ENCODE peak calls at places on chromosome 18, in seven cellular contexts. O is mesenchymal stem cell, U is neuronal stem cell, I is H9, R is IMR-90, S is trophoblast cell, C is H1. X is an unnamed sample.

GRCh38 chr18:23888880-23889279 is 125.7 kb upstream of the TTC39C start:
- DNase-seq in U (no peak), C (no peak), R (no peak), O (no peak), I (no peak), S (no peak), X (no peak)

GRCh38 chr18:32483002-32483401 is 12.3 kb upstream of the GAREM1 start:
- DNase-seq in U (no peak), C (no peak), O (no peak), S (no peak), I (no peak), R (no peak), X (no peak)

GRCh38 chr18:57806891-57807280 is 3.8 kb upstream of the ATP8B1 start:
- DNase-seq in C (no peak), S (no peak), I (no peak), O (peak; percentile 59), U (no peak), R (peak; percentile 89), X (no peak)

GRCh38 chr18:35818353-35818667 is 154.2 kb upstream of the RMP24 start:
- DNase-seq in U (no peak), S (no peak), I (no peak), O (no peak), C (no peak), R (no peak), X (no peak)

GRCh38 chr18:43276471-43276870 is 819 bp downstream of the SYT4 start:
- DNase-seq in C (no peak), O (no peak), R (no peak), S (no peak), I (no peak), U (no peak), X (no peak)

GRCh38 chr18:24875286-24875685 is 414.8 kb downstream of the HRH4 start:
- DNase-seq in O (no peak), C (no peak), U (no peak), I (no peak), R (no peak), S (no peak), X (peak; percentile 6)

GRCh38 chr18:27763341-27763740 is 413.6 kb downstream of the CDH2 start:
- DNase-seq in I (no peak), R (no peak), C (no peak), U (no peak), S (no peak), O (no peak), X (no peak)

GRCh38 chr18:34114996-34115395 is 109.7 kb downstream of the NOL4 start:
- DNase-seq in U (no peak), O (peak; percentile 12), S (no peak), I (peak; percentile 28), C (no peak), R (no peak), X (peak; percentile 66)

GRCh38 chr18:46373787-46374186 is 269.6 kb downstream of the HAUS1 start:
- DNase-seq in I (no peak), O (no peak), C (no peak), R (no peak), S (no peak), U (no peak), X (no peak)

GRCh38 chr18:77067315-77068061 is 65.1 kb downstream of the MBP start:
- DNase-seq in O (peak; percentile 98), C (no peak), I (no peak), S (peak; percentile 72), R (peak; percentile 96), U (no peak), X (peak; percentile 60)

GRCh38 chr18:7683753-7684152 is 116.6 kb downstream of the PTPRM start:
- DNase-seq in C (peak; percentile 38), O (no peak), R (no peak), U (no peak), I (peak; percentile 69), S (no peak), X (peak; percentile 92)

GRCh38 chr18:38801640-38802039 is 1236.0 kb upstream of the CELF4 start:
- DNase-seq in R (no peak), I (peak; percentile 47), S (no peak), U (no peak), O (no peak), C (no peak), X (peak; percentile 86)

GRCh38 chr18:25678226-25678625 is 326.3 kb upstream of the ZNF521 start:
- DNase-seq in O (no peak), U (no peak), C (no peak), R (no peak), I (no peak), S (no peak), X (no peak)

GRCh38 chr18:64017870-64018269 is 48.0 kb downstream of the SERPINB8 start:
- DNase-seq in C (no peak), O (peak; percentile 25), S (peak; percentile 64), U (peak; percentile 23), R (peak; percentile 13), I (no peak), X (peak; percentile 42)

GRCh38 chr18:45723921-45724320 is at the start of gene SLC14A1:
- DNase-seq in R (no peak), S (no peak), O (no peak), C (no peak), U (no peak), I (no peak), X (no peak)

GRCh38 chr18:31041346-31042067 is 1.0 kb downstream of the DSC3 start:
- DNase-seq in R (no peak), S (peak; percentile 47), C (no peak), I (peak; percentile 48), O (peak; percentile 40), U (peak; percentile 27), X (peak; percentile 43)

GRCh38 chr18:63085611-63086010 is 234.0 kb downstream of the BCL2 start:
- DNase-seq in O (no peak), S (no peak), I (no peak), C (no peak), U (no peak), R (no peak), X (no peak)

GRCh38 chr18:78623142-78623541 is 356.5 kb upstream of the SALL3 start:
- DNase-seq in R (no peak), I (no peak), U (no peak), S (no peak), C (no peak), O (no peak), X (no peak)

GRCh38 chr18:24809173-24809955 is 348.9 kb downstream of the HRH4 start:
- DNase-seq in R (no peak), U (no peak), I (no peak), C (no peak), S (no peak), O (no peak), X (peak; percentile 34)

GRCh38 chr18:22932885-22933205 is 283 bp upstream of the RBBP8 start:
- DNase-seq in C (no peak), U (no peak), O (no peak), R (no peak), I (no peak), S (peak; percentile 30), X (no peak)

GRCh38 chr18:30766053-30766452 is 276.5 kb downstream of the DSC3 start:
- DNase-seq in I (no peak), U (no peak), R (no peak), O (no peak), C (no peak), S (no peak), X (no peak)

GRCh38 chr18:54241483-54241882 is 17.0 kb upstream of the MBD2 start:
- DNase-seq in O (no peak), U (no peak), C (no peak), R (no peak), I (no peak), S (no peak), X (no peak)

GRCh38 chr18:54242327-54242726 is 17.9 kb upstream of the MBD2 start:
- DNase-seq in S (no peak), R (no peak), C (no peak), U (no peak), I (no peak), O (no peak), X (no peak)

GRCh38 chr18:54239091-54239490 is 14.6 kb upstream of the MBD2 start:
- DNase-seq in R (no peak), O (no peak), U (no peak), I (no peak), C (no peak), S (peak; percentile 88), X (no peak)

GRCh38 chr18:54238181-54238936 is 13.9 kb upstream of the MBD2 start:
- DNase-seq in O (no peak), U (no peak), R (no peak), I (no peak), S (no peak), C (no peak), X (no peak)

GRCh38 chr18:54240629-54241107 is 16.2 kb upstream of the MBD2 start:
- DNase-seq in U (no peak), S (no peak), R (no peak), C (no peak), O (no peak), I (no peak), X (no peak)
- H3K23ac ChIP-seq in U (peak overlapping the region; percentile 34), S (no peak overlapping the region), R (no peak overlapping the region), C (no peak overlapping the region), O (no peak overlapping the region), I (no peak overlapping the region), X (no peak overlapping the region)

DNA sequence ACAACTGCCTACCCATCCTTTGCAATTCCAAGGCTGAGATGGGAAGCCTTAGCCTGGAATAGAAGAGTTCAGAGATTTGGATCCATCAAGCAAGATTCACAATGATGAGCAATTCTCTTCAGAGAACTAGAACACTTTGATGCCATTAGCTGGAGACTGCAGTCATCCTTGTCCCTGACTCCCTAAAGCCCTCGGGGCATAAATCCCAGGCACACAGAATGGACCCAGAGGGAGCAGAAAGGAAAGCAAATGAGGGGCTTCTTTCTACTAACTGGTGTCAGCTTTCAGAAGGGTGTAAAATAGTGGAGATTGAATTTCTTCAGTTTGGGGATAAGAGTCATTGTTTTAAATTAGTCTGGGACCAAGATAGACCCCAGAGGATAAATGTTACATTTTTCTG is 426.8 kb upstream of the MEX3C start:
- DNase-seq in I (no peak), R (no peak), S (no peak), O (no peak), C (no peak), U (no peak), X (no peak)
- H4K8ac ChIP-seq in I (no peak overlapping the region), R (no peak overlapping the region), S (no peak overlapping the region), O (no peak overlapping the region), C (no peak overlapping the region), U (no peak overlapping the region), X (no peak overlapping the region)

GRCh38 chr18:5395860-5396448 is 100.4 kb upstream of the ZBTB14 start:
- DNase-seq in O (no peak), S (no peak), I (no peak), C (no peak), R (no peak), U (no peak), X (no peak)
- H3K23ac ChIP-seq in O (no peak overlapping the region), S (no peak overlapping the region), I (no peak overlapping the region), C (no peak overlapping the region), R (no peak overlapping the region), U (no peak overlapping the region), X (no peak overlapping the region)

GRCh38 chr18:13539050-13539449 is 187.3 kb downstream of the FAM210A start:
- DNase-seq in C (no peak), U (no peak), I (no peak), S (no peak), O (no peak), R (no peak), X (no peak)

GRCh38 chr18:13539843-13540535 is 186.4 kb downstream of the FAM210A start:
- DNase-seq in I (no peak), U (no peak), R (no peak), O (no peak), C (no peak), S (no peak), X (no peak)

GRCh38 chr18:13536578-13536977 is 189.8 kb downstream of the FAM210A start:
- DNase-seq in O (no peak), U (no peak), I (no peak), C (no peak), R (no peak), S (no peak), X (no peak)

GRCh38 chr18:13538630-13539029 is 187.7 kb downstream of the FAM210A start:
- DNase-seq in I (no peak), C (no peak), O (no peak), R (no peak), S (no peak), U (no peak), X (no peak)

GRCh38 chr18:13537022-13537780 is 189.2 kb downstream of the FAM210A start:
- DNase-seq in C (no peak), R (no peak), I (no peak), O (no peak), S (no peak), U (no peak), X (no peak)
- H4K8ac ChIP-seq in C (no peak overlapping the region), R (no peak overlapping the region), I (no peak overlapping the region), O (no peak overlapping the region), S (no peak overlapping the region), U (no peak overlapping the region), X (no peak overlapping the region)

X was measured in mesendoderm.